ENCODE peak calls at places on chromosomes 6 and 20, in five cellular contexts. B is ovary, G is progenitor cell of endocrine pancreas, D is psoas muscle, N is LoVo. I is an unnamed sample.

GRCh38 chr6:35489066-35489465 is 7.8 kb downstream of the TEAD3 start:
- DNase-seq in B (no peak), G (no peak), D (no peak), N (no peak), I (no peak)

GRCh38 chr20:49814057-49814675 is 1.5 kb downstream of the SLC9A8 start:
- DNase-seq in B (no peak), G (no peak), D (no peak), N (no peak), I (no peak)

GRCh38 chr6:159935633-159936032 is 33.2 kb upstream of the IGF2R start:
- DNase-seq in B (no peak), G (no peak), D (no peak), N (no peak), I (no peak)

GRCh38 chr6:144349690-144350132 is 64.6 kb downstream of the UTRN start:
- DNase-seq in B (no peak), G (no peak), D (no peak), N (no peak), I (no peak)

GRCh38 chr6:68634503-68635411 is at the start of gene ADGRB3:
- DNase-seq in B (peak), G (peak), D (peak), N (no peak), I (peak)

GRCh38 chr20:3021327-3021726 is 22.1 kb upstream of the GNRH2 start:
- DNase-seq in B (no peak), G (no peak), D (no peak), N (no peak), I (no peak)

GRCh38 chr6:13605634-13606033 is 9.5 kb upstream of the NOL7 start:
- DNase-seq in B (no peak), G (no peak), D (no peak), N (no peak), I (no peak)

GRCh38 chr6:33824461-33825154 is 20.8 kb upstream of the MLN start:
- DNase-seq in B (no peak), G (no peak), D (no peak), N (no peak), I (no peak)

GRCh38 chr6:107069631-107070548 is 41.9 kb downstream of the MTRES1 start:
- DNase-seq in B (no peak), G (no peak), D (no peak), N (no peak), I (no peak)

GRCh38 chr6:2658788-2659187 is 91.9 kb downstream of the MYLK4 start:
- DNase-seq in B (no peak), G (no peak), D (no peak), N (peak), I (no peak)

GRCh38 chr6:170066679-170067078 is 224.2 kb downstream of the DLL1 start:
- DNase-seq in B (no peak), G (no peak), D (no peak), N (no peak), I (peak)

GRCh38 chr6:28940294-28940858 is 16.6 kb upstream of the TRIM27 start:
- DNase-seq in B (peak), G (no peak), D (no peak), N (peak), I (peak)

GRCh38 chr6:153032255-153032882 is 29.9 kb upstream of the MTRF1L start:
- DNase-seq in B (no peak), G (no peak), D (no peak), N (peak), I (no peak)

GRCh38 chr20:20489054-20489453 is 121.2 kb downstream of the INSM1 start:
- DNase-seq in B (no peak), G (no peak), D (no peak), N (no peak), I (no peak)

I was measured in tibial artery.